ENCODE peak calls at places on chromosome 11, in eight cellular contexts. One of them, this sample, is unnamed. For H3K9me3, the result is how much of the 10 kb centered on the place peaks cover.

GRCh38 chr11:92546089-92546488 is 321.5 kb downstream of the FAT3 start:
- DNase-seq in PC-3: no peak
- DNase-seq in HCT116: no peak
- DNase-seq in hepatocyte: no peak
- DNase-seq in SK-N-SH: no peak
- DNase-seq in neural progenitor cell: no peak
- DNase-seq in MM.1S: no peak
- DNase-seq in OCI-LY7: no peak
- DNase-seq in this sample: no peak

GRCh38 chr11:28773606-28774005 is 665.4 kb downstream of the METTL15 start:
- DNase-seq in SK-N-SH: no peak
- DNase-seq in OCI-LY7: no peak
- DNase-seq in MM.1S: no peak
- DNase-seq in PC-3: no peak
- DNase-seq in neural progenitor cell: no peak
- DNase-seq in hepatocyte: no peak
- DNase-seq in HCT116: no peak
- DNase-seq in this sample: no peak

GRCh38 chr11:126636911-126637799 is 281.7 kb downstream of the ST3GAL4 start:
- DNase-seq in hepatocyte: no peak
- DNase-seq in SK-N-SH: no peak
- DNase-seq in OCI-LY7: no peak
- DNase-seq in MM.1S: no peak
- DNase-seq in PC-3: no peak
- DNase-seq in neural progenitor cell: no peak
- DNase-seq in HCT116: no peak
- DNase-seq in this sample: peak

GRCh38 chr11:9455722-9456121 is 5.1 kb upstream of the ZNF143 start:
- DNase-seq in hepatocyte: no peak
- DNase-seq in neural progenitor cell: no peak
- DNase-seq in SK-N-SH: no peak
- DNase-seq in HCT116: no peak
- DNase-seq in MM.1S: no peak
- DNase-seq in PC-3: no peak
- DNase-seq in OCI-LY7: no peak
- DNase-seq in this sample: no peak

GRCh38 chr11:17651061-17651460 is 68.3 kb upstream of the MYOD1 start:
- DNase-seq in hepatocyte: no peak
- DNase-seq in neural progenitor cell: no peak
- DNase-seq in HCT116: no peak
- DNase-seq in PC-3: no peak
- DNase-seq in SK-N-SH: no peak
- DNase-seq in OCI-LY7: no peak
- DNase-seq in MM.1S: no peak
- DNase-seq in this sample: no peak

GRCh38 chr11:73995731-73996130 is 13.1 kb upstream of the UCP2 start:
- DNase-seq in HCT116: no peak
- DNase-seq in OCI-LY7: peak
- DNase-seq in MM.1S: no peak
- DNase-seq in neural progenitor cell: no peak
- DNase-seq in hepatocyte: no peak
- DNase-seq in SK-N-SH: no peak
- DNase-seq in PC-3: no peak
- DNase-seq in this sample: no peak

GRCh38 chr11:74870485-74870884 is 78.4 kb downstream of the XRRA1 start:
- DNase-seq in hepatocyte: no peak
- DNase-seq in HCT116: peak
- DNase-seq in PC-3: peak
- DNase-seq in MM.1S: peak
- DNase-seq in SK-N-SH: peak
- DNase-seq in neural progenitor cell: peak
- DNase-seq in OCI-LY7: peak
- DNase-seq in this sample: peak

GRCh38 chr11:90770007-90770406 is 547.2 kb upstream of the CHORDC1 start:
- DNase-seq in SK-N-SH: no peak
- DNase-seq in HCT116: no peak
- DNase-seq in neural progenitor cell: no peak
- DNase-seq in PC-3: no peak
- DNase-seq in MM.1S: no peak
- DNase-seq in hepatocyte: no peak
- DNase-seq in OCI-LY7: no peak
- DNase-seq in this sample: no peak

GRCh38 chr11:44133335-44133946 is 38.0 kb downstream of the EXT2 start:
- DNase-seq in MM.1S: no peak
- DNase-seq in HCT116: no peak
- DNase-seq in PC-3: peak
- DNase-seq in hepatocyte: peak
- DNase-seq in OCI-LY7: peak
- DNase-seq in neural progenitor cell: peak
- DNase-seq in SK-N-SH: peak
- DNase-seq in this sample: peak

GRCh38 chr11:100687032-100687629 is at the start of gene ARHGAP42:
- DNase-seq in SK-N-SH: peak
- DNase-seq in OCI-LY7: no peak
- DNase-seq in HCT116: no peak
- DNase-seq in neural progenitor cell: peak
- DNase-seq in hepatocyte: peak
- DNase-seq in PC-3: peak
- DNase-seq in MM.1S: peak
- DNase-seq in this sample: peak

GRCh38 chr11:8839957-8840945 is 70.7 kb upstream of the AKIP1 start:
- DNase-seq in neural progenitor cell: peak
- DNase-seq in HCT116: no peak
- DNase-seq in OCI-LY7: no peak
- DNase-seq in SK-N-SH: no peak
- DNase-seq in PC-3: peak
- DNase-seq in hepatocyte: peak
- DNase-seq in MM.1S: no peak
- DNase-seq in this sample: peak

GRCh38 chr11:61922539-61922938 is 5.2 kb upstream of the RAB3IL1 start:
- DNase-seq in HCT116: no peak
- DNase-seq in hepatocyte: peak
- DNase-seq in OCI-LY7: no peak
- DNase-seq in MM.1S: no peak
- DNase-seq in PC-3: no peak
- DNase-seq in neural progenitor cell: no peak
- DNase-seq in SK-N-SH: peak
- DNase-seq in this sample: peak

GRCh38 chr11:11265994-11266606 is 87.0 kb downstream of the CSNK2A3 start:
- DNase-seq in PC-3: peak
- DNase-seq in SK-N-SH: peak
- DNase-seq in hepatocyte: peak
- DNase-seq in HCT116: peak
- DNase-seq in neural progenitor cell: peak
- DNase-seq in MM.1S: peak
- DNase-seq in OCI-LY7: peak
- DNase-seq in this sample: peak

GRCh38 chr11:34618406-34618805 is 2.5 kb upstream of the EHF start:
- DNase-seq in neural progenitor cell: no peak
- DNase-seq in SK-N-SH: no peak
- DNase-seq in OCI-LY7: no peak
- DNase-seq in hepatocyte: no peak
- DNase-seq in HCT116: no peak
- DNase-seq in PC-3: no peak
- DNase-seq in MM.1S: no peak
- DNase-seq in this sample: no peak

GRCh38 chr11:108751444-108751843 is 86.6 kb downstream of the DDX10 start:
- DNase-seq in HCT116: no peak
- DNase-seq in neural progenitor cell: no peak
- DNase-seq in SK-N-SH: no peak
- DNase-seq in hepatocyte: no peak
- DNase-seq in PC-3: no peak
- DNase-seq in OCI-LY7: no peak
- DNase-seq in MM.1S: no peak
- DNase-seq in this sample: no peak

GRCh38 chr11:131064373-131064991 is 148.2 kb upstream of the SNX19 start:
- DNase-seq in PC-3: peak
- DNase-seq in HCT116: peak
- DNase-seq in hepatocyte: peak
- DNase-seq in MM.1S: peak
- DNase-seq in OCI-LY7: peak
- DNase-seq in SK-N-SH: peak
- DNase-seq in neural progenitor cell: peak
- DNase-seq in this sample: peak

GRCh38 chr11:124879999-124880611 is 14.9 kb downstream of the ROBO3 start:
- DNase-seq in MM.1S: no peak
- DNase-seq in SK-N-SH: no peak
- DNase-seq in neural progenitor cell: no peak
- DNase-seq in HCT116: no peak
- DNase-seq in hepatocyte: no peak
- DNase-seq in OCI-LY7: no peak
- DNase-seq in PC-3: no peak
- DNase-seq in this sample: no peak

GRCh38 chr11:103110406-103110805 is 1.2 kb downstream of the DYNC2H1 start:
- DNase-seq in hepatocyte: peak
- DNase-seq in PC-3: peak
- DNase-seq in SK-N-SH: no peak
- DNase-seq in neural progenitor cell: no peak
- DNase-seq in OCI-LY7: no peak
- DNase-seq in HCT116: no peak
- DNase-seq in MM.1S: no peak
- DNase-seq in this sample: peak

GRCh38 chr11:30128269-30128932 is 102.4 kb upstream of the FSHB start:
- DNase-seq in hepatocyte: peak
- DNase-seq in OCI-LY7: peak
- DNase-seq in MM.1S: no peak
- DNase-seq in PC-3: peak
- DNase-seq in SK-N-SH: peak
- DNase-seq in neural progenitor cell: peak
- DNase-seq in HCT116: peak
- DNase-seq in this sample: peak

GRCh38 chr11:126542621-126543020 is 187.1 kb downstream of the ST3GAL4 start:
- DNase-seq in HCT116: no peak
- DNase-seq in neural progenitor cell: no peak
- DNase-seq in SK-N-SH: no peak
- DNase-seq in OCI-LY7: no peak
- DNase-seq in MM.1S: no peak
- DNase-seq in hepatocyte: no peak
- DNase-seq in PC-3: no peak
- DNase-seq in this sample: peak

GRCh38 chr11:70811915-70812314 is 413.6 kb downstream of the CTTN start:
- DNase-seq in OCI-LY7: no peak
- DNase-seq in MM.1S: no peak
- DNase-seq in hepatocyte: no peak
- DNase-seq in SK-N-SH: no peak
- DNase-seq in PC-3: no peak
- DNase-seq in HCT116: no peak
- DNase-seq in neural progenitor cell: no peak
- DNase-seq in this sample: no peak

GRCh38 chr11:74138572-74138971 is 32.2 kb downstream of the C2CD3 start:
- DNase-seq in neural progenitor cell: no peak
- DNase-seq in OCI-LY7: no peak
- DNase-seq in hepatocyte: peak
- DNase-seq in PC-3: peak
- DNase-seq in SK-N-SH: no peak
- DNase-seq in HCT116: peak
- DNase-seq in MM.1S: no peak
- DNase-seq in this sample: peak

GRCh38 chr11:126138636-126139540 is 72.6 kb downstream of the RPUSD4 start:
- DNase-seq in MM.1S: no peak
- DNase-seq in OCI-LY7: no peak
- DNase-seq in SK-N-SH: no peak
- DNase-seq in hepatocyte: no peak
- DNase-seq in neural progenitor cell: no peak
- DNase-seq in PC-3: no peak
- DNase-seq in HCT116: no peak
- DNase-seq in this sample: no peak

GRCh38 chr11:45414082-45414481 is 127.9 kb upstream of the SYT13 start:
- DNase-seq in MM.1S: no peak
- DNase-seq in neural progenitor cell: peak
- DNase-seq in HCT116: no peak
- DNase-seq in PC-3: no peak
- DNase-seq in hepatocyte: no peak
- DNase-seq in OCI-LY7: no peak
- DNase-seq in SK-N-SH: peak
- DNase-seq in this sample: no peak

GRCh38 chr11:117517097-117517496 is 189.4 kb downstream of the CEP164 start:
- DNase-seq in OCI-LY7: no peak
- DNase-seq in PC-3: no peak
- DNase-seq in HCT116: no peak
- DNase-seq in MM.1S: no peak
- DNase-seq in SK-N-SH: no peak
- DNase-seq in neural progenitor cell: no peak
- DNase-seq in hepatocyte: no peak
- DNase-seq in this sample: no peak
- H3K27ac ChIP-seq in OCI-LY7: no peak
- H3K27ac ChIP-seq in PC-3: no peak
- H3K27ac ChIP-seq in HCT116: no peak
- H3K27ac ChIP-seq in MM.1S: no peak
- H3K27ac ChIP-seq in SK-N-SH: no peak
- H3K27ac ChIP-seq in neural progenitor cell: no peak
- H3K27ac ChIP-seq in hepatocyte: no peak
- H3K27ac ChIP-seq in this sample: no peak

GRCh38 chr11:2656859-2657258 is 42.9 kb downstream of the KCNQ1OT1 start:
- DNase-seq in SK-N-SH: no peak
- DNase-seq in MM.1S: no peak
- DNase-seq in HCT116: no peak
- DNase-seq in OCI-LY7: no peak
- DNase-seq in neural progenitor cell: no peak
- DNase-seq in PC-3: no peak
- DNase-seq in hepatocyte: no peak
- DNase-seq in this sample: no peak
- H3K9me3 ChIP-seq in SK-N-SH: under half
- H3K9me3 ChIP-seq in MM.1S: under half
- H3K9me3 ChIP-seq in HCT116: under half
- H3K9me3 ChIP-seq in OCI-LY7: under half
- H3K9me3 ChIP-seq in neural progenitor cell: under half
- H3K9me3 ChIP-seq in PC-3: under half
- H3K9me3 ChIP-seq in hepatocyte: under half
- H3K9me3 ChIP-seq in this sample: under half

DNA sequence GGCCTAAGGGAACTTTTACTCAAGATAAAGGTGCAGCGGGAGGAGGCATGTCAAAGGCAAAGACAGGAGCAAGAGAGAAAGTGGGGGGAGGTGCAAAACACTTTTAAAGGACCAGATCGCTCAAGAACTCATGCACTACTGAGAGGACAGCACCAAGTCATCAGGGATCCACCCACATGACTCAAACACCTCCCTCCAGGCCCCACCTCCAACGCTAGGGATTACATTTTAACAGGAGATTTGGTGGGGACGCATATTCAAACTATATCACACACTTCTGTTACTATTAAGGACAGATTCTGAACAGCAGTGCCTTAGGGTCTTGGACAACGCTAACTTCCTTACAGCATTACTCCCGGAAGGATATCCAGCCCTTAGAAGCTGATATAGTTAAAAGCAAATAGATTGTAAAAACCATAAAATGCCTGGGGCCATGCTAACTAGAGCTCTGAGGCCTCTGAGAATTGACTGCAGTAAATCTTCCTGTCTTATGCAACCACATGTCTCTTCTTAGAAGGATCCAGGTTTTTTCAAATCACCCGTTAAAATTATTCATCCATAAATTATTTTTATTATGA is 16.7 kb upstream of the ZC3H12C start:
- DNase-seq in OCI-LY7: no peak
- DNase-seq in SK-N-SH: no peak
- DNase-seq in PC-3: peak
- DNase-seq in neural progenitor cell: no peak
- DNase-seq in HCT116: no peak
- DNase-seq in MM.1S: no peak
- DNase-seq in hepatocyte: peak
- DNase-seq in this sample: peak
- TF ChIP-seq EZH2phosphoT487 in OCI-LY7: no peak
- TF ChIP-seq EZH2phosphoT487 in SK-N-SH: no peak
- TF ChIP-seq EZH2phosphoT487 in PC-3: no peak
- TF ChIP-seq EZH2phosphoT487 in neural progenitor cell: no peak
- TF ChIP-seq EZH2phosphoT487 in HCT116: no peak
- TF ChIP-seq EZH2phosphoT487 in MM.1S: no peak
- TF ChIP-seq EZH2phosphoT487 in hepatocyte: no peak
- TF ChIP-seq EZH2phosphoT487 in this sample: no peak

GRCh38 chr11:122192634-122193245 is 76.7 kb upstream of the BLID start:
- DNase-seq in hepatocyte: no peak
- DNase-seq in MM.1S: no peak
- DNase-seq in SK-N-SH: no peak
- DNase-seq in OCI-LY7: no peak
- DNase-seq in neural progenitor cell: no peak
- DNase-seq in PC-3: peak
- DNase-seq in HCT116: no peak
- DNase-seq in this sample: peak
- H3K27ac ChIP-seq in hepatocyte: no peak
- H3K27ac ChIP-seq in MM.1S: no peak
- H3K27ac ChIP-seq in SK-N-SH: peak
- H3K27ac ChIP-seq in OCI-LY7: no peak
- H3K27ac ChIP-seq in neural progenitor cell: no peak
- H3K27ac ChIP-seq in PC-3: peak
- H3K27ac ChIP-seq in HCT116: peak
- H3K27ac ChIP-seq in this sample: peak

This sample was measured in GM23248.